ENCODE peak calls at places on chromosomes 6 and 20, in six cellular contexts. J is T follicular helper cell, B is aorta, Z is NCI-H446, W is activated T-cell treated with anti-CD3 and anti-CD28 coated beads for 24 hours, G is ovary. N is an unnamed sample.

GRCh38 chr20:51488331-51488730 is 54.2 kb downstream of the NFATC2 start:
- DNase-seq in W (no peak), Z (no peak), J (no peak), B (no peak), G (no peak), N (no peak)

GRCh38 chr20:11378252-11378651 is 539.4 kb upstream of the BTBD3 start:
- DNase-seq in G (no peak), J (no peak), Z (no peak), W (no peak), B (no peak), N (no peak)

GRCh38 chr6:111894272-111894671 is 21.0 kb upstream of the FYN start:
- DNase-seq in Z (no peak), W (no peak), J (no peak), B (no peak), G (no peak), N (no peak)

GRCh38 chr6:43180985-43181384 is 1.0 kb upstream of the CUL9 start:
- DNase-seq in G (no peak), Z (no peak), W (no peak), J (no peak), B (peak; percentile 55), N (no peak)

GRCh38 chr6:157184202-157185015 is 138.9 kb downstream of the TMEM242 start:
- DNase-seq in G (peak; percentile 84), J (peak; percentile 47), B (peak; percentile 91), W (peak; percentile 47), Z (peak; percentile 44), N (no peak)

GRCh38 chr20:38321959-38322598 is 18.1 kb downstream of the BPI start:
- DNase-seq in Z (peak; percentile 23), W (no peak), G (peak; percentile 41), J (no peak), B (no peak), N (no peak)

GRCh38 chr6:28863607-28864320 is 60.0 kb downstream of the TRIM27 start:
- DNase-seq in J (peak; percentile 74), Z (peak; percentile 83), G (peak; percentile 74), B (peak; percentile 84), W (peak; percentile 85), N (peak; percentile 69)

GRCh38 chr6:136551103-136551502 is 881 bp upstream of the MAP7 start:
- DNase-seq in G (no peak), B (no peak), J (no peak), W (no peak), Z (no peak), N (no peak)

GRCh38 chr6:170057961-170058877 is 232.7 kb downstream of the DLL1 start:
- DNase-seq in G (peak; percentile 19), W (no peak), B (peak; percentile 73), J (no peak), Z (no peak), N (no peak)

N was measured in HL-60.